ENCODE peak calls at places on chromosomes 5 and 9, in eight cellular contexts. One of them, this sample, is unnamed.

GRCh38 chr5:329106-329757 is 7.7 kb downstream of the AHRR start:
- DNase-seq in activated CD4-positive, alpha-beta T cell treated with anti-CD3 and anti-CD28 coated beads, Interleukin-2, amount 10 ng/mL, durations not matched to agents 24 days and 14 days: no peak
- DNase-seq in MM.1S: no peak
- DNase-seq in spleen: no peak
- DNase-seq in EL: peak
- DNase-seq in GM06990: no peak
- DNase-seq in D341Med: no peak
- DNase-seq in SW480: no peak
- DNase-seq in this sample: no peak

GRCh38 chr9:76646249-76646648 is 118.0 kb upstream of the PCA3 start:
- DNase-seq in spleen: no peak
- DNase-seq in D341Med: no peak
- DNase-seq in EL: no peak
- DNase-seq in SW480: no peak
- DNase-seq in activated CD4-positive, alpha-beta T cell treated with anti-CD3 and anti-CD28 coated beads, Interleukin-2, amount 10 ng/mL, durations not matched to agents 24 days and 14 days: no peak
- DNase-seq in MM.1S: no peak
- DNase-seq in GM06990: no peak
- DNase-seq in this sample: no peak

GRCh38 chr9:10268500-10269485 is 344.0 kb downstream of the PTPRD start:
- DNase-seq in activated CD4-positive, alpha-beta T cell treated with anti-CD3 and anti-CD28 coated beads, Interleukin-2, amount 10 ng/mL, durations not matched to agents 24 days and 14 days: no peak
- DNase-seq in EL: no peak
- DNase-seq in spleen: no peak
- DNase-seq in MM.1S: peak
- DNase-seq in D341Med: peak
- DNase-seq in SW480: no peak
- DNase-seq in GM06990: no peak
- DNase-seq in this sample: no peak

GRCh38 chr5:177472460-177473441 is 683 bp downstream of the DBN1 start:
- DNase-seq in D341Med: peak
- DNase-seq in MM.1S: no peak
- DNase-seq in EL: peak
- DNase-seq in SW480: no peak
- DNase-seq in spleen: peak
- DNase-seq in activated CD4-positive, alpha-beta T cell treated with anti-CD3 and anti-CD28 coated beads, Interleukin-2, amount 10 ng/mL, durations not matched to agents 24 days and 14 days: peak
- DNase-seq in GM06990: peak
- DNase-seq in this sample: no peak

GRCh38 chr5:160250226-160250625 is 20.9 kb downstream of the FABP6 start:
- DNase-seq in EL: no peak
- DNase-seq in spleen: peak
- DNase-seq in D341Med: no peak
- DNase-seq in GM06990: no peak
- DNase-seq in MM.1S: no peak
- DNase-seq in SW480: no peak
- DNase-seq in activated CD4-positive, alpha-beta T cell treated with anti-CD3 and anti-CD28 coated beads, Interleukin-2, amount 10 ng/mL, durations not matched to agents 24 days and 14 days: no peak
- DNase-seq in this sample: no peak

GRCh38 chr9:79768199-79768598 is 196.4 kb downstream of the TLE4 start:
- DNase-seq in GM06990: no peak
- DNase-seq in activated CD4-positive, alpha-beta T cell treated with anti-CD3 and anti-CD28 coated beads, Interleukin-2, amount 10 ng/mL, durations not matched to agents 24 days and 14 days: no peak
- DNase-seq in MM.1S: no peak
- DNase-seq in spleen: no peak
- DNase-seq in D341Med: no peak
- DNase-seq in EL: peak
- DNase-seq in SW480: no peak
- DNase-seq in this sample: peak

GRCh38 chr5:126676195-126676624 is 75.5 kb downstream of the PHAX start:
- DNase-seq in spleen: no peak
- DNase-seq in activated CD4-positive, alpha-beta T cell treated with anti-CD3 and anti-CD28 coated beads, Interleukin-2, amount 10 ng/mL, durations not matched to agents 24 days and 14 days: peak
- DNase-seq in SW480: peak
- DNase-seq in MM.1S: peak
- DNase-seq in D341Med: peak
- DNase-seq in GM06990: no peak
- DNase-seq in EL: peak
- DNase-seq in this sample: peak

GRCh38 chr5:142425286-142426065 is 100.7 kb upstream of the SPRY4 start:
- DNase-seq in EL: no peak
- DNase-seq in GM06990: no peak
- DNase-seq in spleen: no peak
- DNase-seq in MM.1S: no peak
- DNase-seq in SW480: no peak
- DNase-seq in activated CD4-positive, alpha-beta T cell treated with anti-CD3 and anti-CD28 coated beads, Interleukin-2, amount 10 ng/mL, durations not matched to agents 24 days and 14 days: no peak
- DNase-seq in D341Med: no peak
- DNase-seq in this sample: peak

GRCh38 chr9:137306546-137307254 is 4.6 kb upstream of the NRARP start:
- DNase-seq in spleen: peak
- DNase-seq in GM06990: peak
- DNase-seq in EL: no peak
- DNase-seq in MM.1S: no peak
- DNase-seq in activated CD4-positive, alpha-beta T cell treated with anti-CD3 and anti-CD28 coated beads, Interleukin-2, amount 10 ng/mL, durations not matched to agents 24 days and 14 days: no peak
- DNase-seq in D341Med: peak
- DNase-seq in SW480: no peak
- DNase-seq in this sample: no peak

GRCh38 chr5:143931389-143931984 is 119.5 kb downstream of the HMHB1 start:
- DNase-seq in SW480: no peak
- DNase-seq in EL: no peak
- DNase-seq in spleen: no peak
- DNase-seq in activated CD4-positive, alpha-beta T cell treated with anti-CD3 and anti-CD28 coated beads, Interleukin-2, amount 10 ng/mL, durations not matched to agents 24 days and 14 days: no peak
- DNase-seq in D341Med: no peak
- DNase-seq in GM06990: no peak
- DNase-seq in MM.1S: no peak
- DNase-seq in this sample: no peak

GRCh38 chr9:36064448-36065037 is 27.8 kb downstream of the RECK start:
- DNase-seq in EL: peak
- DNase-seq in D341Med: no peak
- DNase-seq in spleen: no peak
- DNase-seq in MM.1S: peak
- DNase-seq in GM06990: no peak
- DNase-seq in SW480: no peak
- DNase-seq in activated CD4-positive, alpha-beta T cell treated with anti-CD3 and anti-CD28 coated beads, Interleukin-2, amount 10 ng/mL, durations not matched to agents 24 days and 14 days: no peak
- DNase-seq in this sample: no peak